ENCODE peak calls at places on chromosome 14, in ten cellular contexts. J is SJSA1, L is mesendoderm, A is gastrocnemius medialis, U is activated T-cell treated with anti-CD3 and anti-CD28 coated beads for 1 hour, P is nucleus accumbens, H is amygdala, Z is heart right ventricle, D is GM13976, M is IMR-90. S is an unnamed sample.

GRCh38 chr14:68936980-68937379 is 42.1 kb downstream of the ACTN1 start:
- DNase-seq in J (no peak), L (peak), A (no peak), U (no peak), P (no peak), H (no peak), Z (no peak), D (no peak), M (no peak), S (no peak)

GRCh38 chr14:63867926-63868921 is 15.4 kb downstream of the SYNE2 start:
- DNase-seq in J (no peak), L (no peak), A (no peak), U (no peak), P (no peak), H (no peak), Z (no peak), D (no peak), M (peak), S (no peak)

GRCh38 chr14:68451676-68452387 is 341.0 kb downstream of the ZFP36L1 start:
- DNase-seq in J (no peak), L (no peak), A (peak), U (no peak), P (no peak), H (no peak), Z (no peak), D (no peak), M (no peak), S (no peak)

GRCh38 chr14:54754623-54755386 is 147.8 kb downstream of the GCH1 start:
- DNase-seq in J (no peak), L (no peak), A (no peak), U (no peak), P (no peak), H (no peak), Z (no peak), D (no peak), M (no peak), S (no peak)

GRCh38 chr14:66802962-66803361 is 295.0 kb downstream of the GPHN start:
- DNase-seq in J (no peak), L (no peak), A (no peak), U (no peak), P (no peak), H (no peak), Z (no peak), D (no peak), M (no peak), S (no peak)

GRCh38 chr14:67411820-67412421 is at the start of gene PLEK2:
- DNase-seq in J (peak), L (no peak), A (no peak), U (peak), P (no peak), H (no peak), Z (peak), D (no peak), M (no peak), S (no peak)

GRCh38 chr14:36105401-36105800 is 71.1 kb downstream of the PTCSC3 start:
- DNase-seq in J (peak), L (peak), A (no peak), U (no peak), P (no peak), H (no peak), Z (no peak), D (no peak), M (no peak), S (no peak)

GRCh38 chr14:105742531-105742848 is 216.1 kb downstream of the TMEM121 start:
- DNase-seq in J (no peak), L (no peak), A (no peak), U (no peak), P (no peak), H (no peak), Z (no peak), D (no peak), M (no peak), S (peak)

GRCh38 chr14:23555882-23556699 is at the start of gene THTPA:
- DNase-seq in J (peak), L (peak), A (peak), U (peak), P (peak), H (peak), Z (peak), D (peak), M (peak), S (peak)

GRCh38 chr14:105091335-105092123 is 26.3 kb upstream of the GPR132 start:
- DNase-seq in J (peak), L (no peak), A (no peak), U (no peak), P (no peak), H (no peak), Z (peak), D (peak), M (no peak), S (peak)